ENCODE peak calls at places on chromosomes 6 and 20, in seven cellular contexts. U, C, M, Z, N, F and I are unnamed samples.

GRCh38 chr6:145372671-145373123 is 362.6 kb downstream of the EPM2A start:
- DNase-seq in U (no peak), C (no peak), M (peak), Z (no peak), N (peak), F (no peak), I (no peak)

GRCh38 chr20:45044084-45044573 is 56.8 kb downstream of the KCNS1 start:
- DNase-seq in U (peak), C (peak), M (peak), Z (peak), N (peak), F (peak), I (peak)

GRCh38 chr6:160735523-160735922 is 33.5 kb downstream of the PLG start:
- DNase-seq in U (no peak), C (no peak), M (peak), Z (no peak), N (no peak), F (no peak), I (no peak)

GRCh38 chr20:48769111-48769879 is 58.5 kb downstream of the PREX1 start:
- DNase-seq in U (no peak), C (peak), M (no peak), Z (no peak), N (peak), F (peak), I (no peak)

GRCh38 chr20:19008497-19008896 is 194.9 kb downstream of the SCP2D1 start:
- DNase-seq in U (no peak), C (no peak), M (no peak), Z (no peak), N (no peak), F (no peak), I (no peak)

GRCh38 chr6:36666726-36667591 is 11.6 kb upstream of the CDKN1A start:
- DNase-seq in U (peak), C (no peak), M (peak), Z (no peak), N (no peak), F (no peak), I (no peak)

GRCh38 chr6:167651251-167652041 is 175.3 kb upstream of the AFDN start:
- DNase-seq in U (no peak), C (no peak), M (no peak), Z (no peak), N (no peak), F (no peak), I (no peak)

GRCh38 chr6:151634336-151634720 is 140.5 kb downstream of the CCDC170 start:
- DNase-seq in U (no peak), C (no peak), M (no peak), Z (no peak), N (no peak), F (no peak), I (no peak)

GRCh38 chr6:3648724-3649123 is 102.8 kb downstream of the PXDC1 start:
- DNase-seq in U (no peak), C (no peak), M (no peak), Z (no peak), N (no peak), F (no peak), I (no peak)

GRCh38 chr6:4379958-4380357 is 244.6 kb upstream of the ECI2 start:
- DNase-seq in U (no peak), C (no peak), M (no peak), Z (no peak), N (no peak), F (no peak), I (no peak)

GRCh38 chr6:147974376-147974775 is 368.3 kb upstream of the SASH1 start:
- DNase-seq in U (no peak), C (no peak), M (no peak), Z (no peak), N (no peak), F (no peak), I (no peak)

GRCh38 chr6:18978330-18979128 is 591.4 kb downstream of the RNF144B start:
- DNase-seq in U (no peak), C (no peak), M (no peak), Z (no peak), N (no peak), F (no peak), I (no peak)

GRCh38 chr6:4910060-4910746 is 93.6 kb downstream of the RPP40 start:
- DNase-seq in U (no peak), C (no peak), M (no peak), Z (no peak), N (no peak), F (no peak), I (no peak)

GRCh38 chr20:13910492-13910891 is 79.9 kb downstream of the SEL1L2 start:
- DNase-seq in U (no peak), C (no peak), M (no peak), Z (no peak), N (no peak), F (no peak), I (no peak)

GRCh38 chr20:37704955-37705354 is 11.1 kb downstream of the CTNNBL1 start:
- DNase-seq in U (no peak), C (no peak), M (no peak), Z (no peak), N (no peak), F (no peak), I (no peak)

GRCh38 chr20:49118307-49118706 is 69.8 kb downstream of the STAU1 start:
- DNase-seq in U (no peak), C (no peak), M (no peak), Z (no peak), N (no peak), F (no peak), I (no peak)

GRCh38 chr6:136788069-136788902 is 4.0 kb downstream of the MAP3K5 start:
- DNase-seq in U (no peak), C (peak), M (no peak), Z (no peak), N (no peak), F (no peak), I (no peak)

GRCh38 chr6:169084067-169084466 is 169.6 kb downstream of the THBS2 start:
- DNase-seq in U (no peak), C (no peak), M (no peak), Z (no peak), N (no peak), F (no peak), I (no peak)

GRCh38 chr6:159729598-159729997 is 2.3 kb downstream of the WTAP start:
- DNase-seq in U (no peak), C (no peak), M (no peak), Z (no peak), N (no peak), F (no peak), I (no peak)

GRCh38 chr20:17651761-17652388 is 30.2 kb downstream of the RRBP1 start:
- DNase-seq in U (no peak), C (no peak), M (no peak), Z (no peak), N (no peak), F (no peak), I (no peak)

GRCh38 chr6:4185419-4185818 is 50.0 kb upstream of the ECI2 start:
- DNase-seq in U (no peak), C (peak), M (no peak), Z (no peak), N (no peak), F (no peak), I (no peak)

GRCh38 chr6:156955494-156956183 is 178.5 kb downstream of the ARID1B start:
- DNase-seq in U (no peak), C (no peak), M (no peak), Z (no peak), N (no peak), F (no peak), I (no peak)

GRCh38 chr20:23156170-23156841 is 70.2 kb upstream of the CD93 start:
- DNase-seq in U (no peak), C (no peak), M (no peak), Z (no peak), N (no peak), F (no peak), I (no peak)